ENCODE peak calls at places on chromosomes 1 and 21, in ten cellular contexts. K is GM23338, L is GM12892, U is GM12891, T is sigmoid colon, P is HCT116, Z is suprapubic skin, W is HL-60, R is breast epithelium, C is endothelial cell of umbilical vein. E is an unnamed sample.

GRCh38 chr1:21349693-21350092 is 59.4 kb upstream of the ECE1 start:
- DNase-seq in Z (no peak), L (no peak), C (no peak), U (no peak), P (no peak), T (no peak), R (no peak), K (no peak), W (no peak), E (no peak)

GRCh38 chr1:183353597-183353996 is 64.6 kb downstream of the NMNAT2 start:
- DNase-seq in Z (no peak), R (no peak), T (no peak), P (no peak), U (no peak), K (peak), L (no peak), W (no peak), C (no peak), E (no peak)

GRCh38 chr21:43361127-43361492 is 65.8 kb downstream of the SIK1 start:
- DNase-seq in L (no peak), Z (no peak), W (no peak), R (no peak), K (no peak), T (no peak), C (no peak), U (no peak), P (no peak), E (no peak)

GRCh38 chr1:204094262-204095247 is 21.6 kb downstream of the SOX13 start:
- DNase-seq in K (peak), Z (no peak), C (no peak), R (no peak), T (no peak), P (no peak), L (no peak), W (no peak), U (no peak), E (no peak)

GRCh38 chr1:198676253-198676652 is 37.4 kb downstream of the PTPRC start:
- DNase-seq in P (no peak), Z (no peak), C (peak), R (no peak), U (no peak), L (no peak), T (no peak), W (no peak), K (no peak), E (no peak)

GRCh38 chr1:188240772-188241406 is 1412.1 kb downstream of the PLA2G4A start:
- DNase-seq in T (no peak), L (no peak), U (no peak), R (no peak), K (no peak), C (no peak), Z (no peak), W (peak), P (no peak), E (no peak)

GRCh38 chr1:71834570-71835441 is 447.5 kb downstream of the NEGR1 start:
- DNase-seq in L (no peak), Z (no peak), R (no peak), W (no peak), T (peak), U (no peak), P (no peak), C (peak), K (no peak), E (no peak)

GRCh38 chr1:67816506-67816905 is 16.8 kb downstream of the GNG12 start:
- DNase-seq in Z (no peak), L (no peak), R (no peak), C (no peak), K (no peak), U (no peak), P (no peak), T (no peak), W (no peak), E (no peak)

GRCh38 chr21:38847556-38847955 is 41.8 kb downstream of the ETS2 start:
- DNase-seq in R (no peak), C (no peak), Z (no peak), L (no peak), K (no peak), U (no peak), T (no peak), W (no peak), P (no peak), E (no peak)

GRCh38 chr1:101284021-101284420 is 47.2 kb downstream of the S1PR1 start:
- DNase-seq in K (no peak), Z (no peak), P (no peak), C (no peak), T (no peak), U (no peak), L (no peak), W (no peak), R (no peak), E (no peak)

GRCh38 chr1:203144661-203145060 is 17.1 kb downstream of the ADORA1 start:
- DNase-seq in K (no peak), W (no peak), C (no peak), L (no peak), T (no peak), U (no peak), P (no peak), R (no peak), Z (no peak), E (no peak)

GRCh38 chr1:225926551-225927113 is 2.6 kb upstream of the PYCR2 start:
- DNase-seq in U (no peak), T (no peak), K (no peak), Z (no peak), W (peak), R (no peak), P (no peak), L (no peak), C (no peak), E (no peak)

GRCh38 chr1:151867785-151868403 is 14.4 kb upstream of the THEM5 start:
- DNase-seq in L (no peak), P (no peak), R (no peak), K (no peak), W (peak), T (no peak), Z (no peak), U (no peak), C (peak), E (no peak)

GRCh38 chr1:25804244-25804963 is 4.4 kb downstream of the SELENON start:
- DNase-seq in P (no peak), K (no peak), L (peak), Z (no peak), W (no peak), T (no peak), R (no peak), U (no peak), C (peak), E (no peak)

GRCh38 chr1:102550729-102551384 is 554.1 kb upstream of the OLFM3 start:
- DNase-seq in P (peak), C (peak), U (no peak), T (no peak), K (peak), R (no peak), L (no peak), Z (no peak), W (no peak), E (no peak)

GRCh38 chr1:46133181-46133658 is 791 bp upstream of the PIK3R3 start:
- DNase-seq in P (no peak), K (no peak), W (no peak), U (peak), Z (peak), R (peak), C (no peak), L (peak), T (no peak), E (no peak)

GRCh38 chr21:38982804-38983203 is 177.1 kb downstream of the ETS2 start:
- DNase-seq in P (no peak), W (no peak), T (no peak), C (no peak), K (no peak), Z (no peak), U (no peak), R (no peak), L (no peak), E (no peak)

GRCh38 chr1:149937779-149938178 is 1.1 kb upstream of the MTMR11 start:
- DNase-seq in C (peak), Z (no peak), W (no peak), K (no peak), P (no peak), T (no peak), L (no peak), U (no peak), R (no peak), E (no peak)

GRCh38 chr1:83872515-83872914 is 126.4 kb downstream of the TTLL7 start:
- DNase-seq in W (no peak), K (no peak), T (no peak), R (no peak), C (no peak), L (no peak), P (no peak), Z (no peak), U (no peak), E (no peak)

GRCh38 chr1:43708006-43708412 is 673 bp downstream of the ST3GAL3 start:
- DNase-seq in R (no peak), C (peak), K (peak), Z (no peak), U (no peak), L (no peak), W (no peak), P (no peak), T (no peak), E (no peak)

GRCh38 chr1:211133393-211133840 is 531 bp downstream of the KCNH1 start:
- DNase-seq in P (no peak), U (no peak), C (no peak), T (peak), K (peak), W (no peak), R (no peak), Z (no peak), L (no peak), E (no peak)

GRCh38 chr1:184825571-184825970 is 70.9 kb upstream of the EDEM3 start:
- DNase-seq in P (no peak), T (no peak), C (no peak), U (no peak), Z (no peak), R (no peak), K (no peak), L (no peak), W (peak), E (no peak)

GRCh38 chr1:4090976-4091660 is 191.0 kb upstream of the C1orf174 start:
- DNase-seq in Z (peak), U (no peak), P (no peak), T (peak), C (no peak), W (no peak), R (peak), K (no peak), L (no peak), E (no peak)

GRCh38 chr1:9721606-9722377 is 70.3 kb downstream of the PIK3CD start:
- DNase-seq in K (peak), C (peak), Z (no peak), U (peak), W (no peak), L (peak), P (no peak), T (no peak), R (no peak), E (no peak)

GRCh38 chr21:14773777-14774345 is 227.7 kb upstream of the SAMSN1 start:
- DNase-seq in R (no peak), W (peak), K (peak), L (no peak), P (peak), T (peak), C (peak), Z (no peak), U (no peak), E (no peak)

GRCh38 chr1:32465541-32466002 is 700 bp downstream of the ZBTB8B start:
- DNase-seq in C (no peak), L (no peak), P (no peak), Z (no peak), U (no peak), K (peak), W (no peak), T (no peak), R (no peak), E (no peak)

GRCh38 chr1:9653783-9654517 is 2.4 kb downstream of the PIK3CD start:
- DNase-seq in C (no peak), T (no peak), L (no peak), W (no peak), R (no peak), P (no peak), K (no peak), U (no peak), Z (no peak), E (no peak)

GRCh38 chr1:100606438-100606837 is 68.5 kb downstream of the GPR88 start:
- DNase-seq in P (peak), R (no peak), Z (no peak), K (peak), L (no peak), U (no peak), T (no peak), W (no peak), C (peak), E (no peak)

GRCh38 chr1:234620272-234620711 is 10.3 kb upstream of the IRF2BP2 start:
- DNase-seq in U (no peak), T (no peak), R (no peak), Z (no peak), K (no peak), C (no peak), L (no peak), W (no peak), P (no peak), E (no peak)

GRCh38 chr1:17561561-17561985 is 22.1 kb downstream of the ARHGEF10L start:
- DNase-seq in U (no peak), P (no peak), Z (no peak), W (no peak), R (no peak), L (no peak), T (no peak), K (no peak), C (no peak), E (no peak)

GRCh38 chr1:54500030-54500389 is 48.0 kb upstream of the ACOT11 start:
- DNase-seq in C (no peak), Z (no peak), R (no peak), U (no peak), K (no peak), P (no peak), W (no peak), L (no peak), T (no peak), E (no peak)

GRCh38 chr1:58657082-58657481 is 42.8 kb downstream of the MYSM1 start:
- DNase-seq in R (no peak), K (no peak), W (no peak), P (no peak), U (no peak), Z (no peak), T (no peak), L (no peak), C (no peak), E (no peak)

GRCh38 chr1:1169429-1170214 is 4.1 kb upstream of the TTLL10 start:
- DNase-seq in U (no peak), Z (no peak), P (no peak), T (no peak), W (no peak), L (no peak), K (no peak), R (no peak), C (no peak), E (no peak)

DNA sequence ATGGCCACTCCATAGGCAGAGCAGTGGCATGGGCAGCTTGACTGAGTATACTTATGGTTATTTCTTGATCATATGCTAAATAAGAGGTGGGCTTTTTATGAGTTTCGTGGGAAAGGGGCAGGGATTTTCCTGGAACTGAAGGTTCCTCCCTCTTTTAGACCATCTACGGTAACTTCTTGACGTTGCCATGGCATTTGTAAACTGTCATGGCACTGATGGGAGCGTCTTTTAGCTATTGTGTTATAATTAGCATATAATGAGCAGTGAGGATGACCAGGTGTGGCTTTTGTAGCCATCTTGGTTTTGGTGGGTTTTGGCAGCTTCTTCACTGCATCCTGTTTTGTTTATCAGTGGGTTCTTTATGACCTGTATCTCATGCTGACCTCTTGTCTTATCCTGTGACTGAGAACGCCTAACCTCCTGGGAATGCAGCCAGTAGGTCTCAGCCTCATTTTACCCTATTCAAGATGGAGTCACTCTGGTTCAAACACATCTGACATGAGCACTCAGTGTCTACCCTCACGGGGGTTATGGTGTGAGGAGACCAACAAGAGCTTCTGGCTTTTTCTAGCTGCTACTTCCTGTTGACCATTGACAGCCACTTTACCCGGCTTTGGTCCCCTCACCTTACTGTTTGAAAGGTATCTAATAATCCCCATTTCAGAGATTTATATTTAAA is 71.7 kb downstream of the GALNT2 start:
- DNase-seq in U (no peak), K (no peak), L (no peak), Z (no peak), W (no peak), T (no peak), C (no peak), R (no peak), P (no peak), E (no peak)
- TF ChIP-seq POLR2AphosphoS5 in U (no peak), K (no peak), L (no peak), Z (no peak), W (no peak), T (no peak), C (no peak), R (no peak), P (no peak), E (no peak)

DNA sequence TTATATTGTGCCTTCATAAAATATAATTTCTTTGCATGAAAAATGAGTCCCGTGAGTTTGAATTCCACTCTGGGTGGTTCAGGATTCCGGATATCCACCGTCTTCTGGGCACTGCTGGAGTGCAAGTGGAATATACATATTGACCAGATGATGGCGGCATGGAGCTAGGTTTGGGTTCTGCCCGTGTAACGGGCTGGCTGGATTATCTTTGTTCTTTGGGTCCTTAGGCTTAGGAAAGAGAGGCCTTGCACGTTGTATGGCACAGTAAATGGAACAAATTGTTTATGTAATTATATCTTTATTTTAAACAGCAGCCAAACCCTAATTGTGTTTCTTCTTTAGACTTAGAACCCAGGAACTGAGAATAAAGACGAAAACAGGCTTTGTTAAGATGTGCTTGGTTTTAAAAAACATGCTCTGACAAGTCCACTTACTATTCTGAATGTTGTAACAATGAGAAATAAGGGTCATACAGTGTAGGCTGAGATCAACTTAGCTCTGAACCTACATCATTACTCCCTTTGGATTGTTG is 13.5 kb upstream of the ACBD6 start:
- DNase-seq in K (peak), P (peak), Z (no peak), W (peak), L (peak), C (peak), U (peak), T (peak), R (peak), E (no peak)
- TF ChIP-seq POLR2AphosphoS5 in K (no peak), P (no peak), Z (no peak), W (no peak), L (no peak), C (no peak), U (no peak), T (no peak), R (no peak), E (no peak)

DNA sequence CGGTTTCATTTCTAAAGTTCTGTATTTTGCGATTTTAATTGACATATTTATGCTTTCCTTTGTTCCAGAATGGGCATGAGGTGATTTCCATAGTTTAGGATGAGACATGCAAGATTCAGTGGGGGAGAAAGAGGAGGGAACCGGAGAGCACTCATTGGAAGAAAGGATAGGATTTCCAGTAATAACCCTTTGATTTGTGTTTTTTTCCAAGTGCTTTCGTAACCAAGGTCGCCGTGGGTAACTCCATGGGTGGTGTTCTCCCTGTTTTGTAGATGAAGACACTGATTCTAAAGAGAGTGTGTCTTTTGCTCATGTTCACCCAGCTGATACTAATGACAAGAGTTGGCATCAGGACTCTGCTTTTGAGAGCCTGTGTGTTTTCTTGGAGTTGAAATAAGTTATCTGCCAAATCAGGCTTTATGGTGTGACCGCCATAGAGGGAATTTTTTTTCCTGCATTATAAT is 170.1 kb downstream of the DHRS3 start:
- DNase-seq in U (no peak), R (no peak), Z (no peak), C (peak), P (no peak), T (no peak), L (no peak), W (no peak), K (no peak), E (no peak)
- TF ChIP-seq POLR2AphosphoS5 in U (no peak), R (no peak), Z (no peak), C (no peak), P (no peak), T (peak), L (no peak), W (no peak), K (no peak), E (no peak)

DNA sequence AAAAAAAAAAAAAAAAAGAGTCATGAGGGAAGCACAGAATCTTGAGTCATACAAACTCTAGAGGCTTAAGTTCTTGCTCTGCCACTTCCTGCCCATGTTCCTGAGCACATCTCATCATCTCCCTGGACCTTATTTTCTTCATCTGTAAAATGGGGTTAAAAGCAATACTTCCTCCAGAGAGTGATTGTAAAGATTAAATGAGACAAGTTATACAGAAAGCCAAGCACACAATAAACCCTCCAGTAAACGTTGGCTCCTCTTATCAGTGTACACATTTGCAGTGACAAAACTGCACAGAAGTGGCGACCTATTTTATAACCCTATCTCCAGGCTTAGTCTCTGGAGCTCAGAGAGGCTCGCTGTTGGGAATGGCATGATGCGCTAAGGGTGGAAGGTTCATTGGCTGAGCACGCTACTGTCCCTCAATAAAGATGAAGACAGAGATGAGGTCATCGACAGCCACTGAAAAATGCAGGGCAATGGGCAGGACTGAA is 82.1 kb downstream of the RRAGC start:
- DNase-seq in Z (no peak), K (no peak), T (no peak), U (no peak), W (no peak), L (no peak), C (no peak), R (no peak), P (no peak), E (no peak)
- TF ChIP-seq POLR2AphosphoS5 in Z (no peak), K (no peak), T (no peak), U (no peak), W (no peak), L (no peak), C (no peak), R (no peak), P (no peak), E (no peak)

GRCh38 chr1:116477428-116477827 is 93.4 kb downstream of the CD58 start:
- DNase-seq in U (no peak), T (no peak), C (no peak), K (no peak), P (no peak), L (no peak), W (no peak), Z (no peak), R (no peak), E (no peak)

GRCh38 chr1:116476321-116476720 is 94.5 kb downstream of the CD58 start:
- DNase-seq in P (no peak), L (no peak), U (no peak), W (no peak), R (no peak), C (no peak), T (no peak), Z (no peak), K (no peak), E (no peak)

GRCh38 chr1:116475850-116476218 is 95.0 kb downstream of the CD58 start:
- DNase-seq in U (no peak), P (no peak), C (no peak), K (no peak), W (no peak), L (no peak), R (no peak), T (no peak), Z (no peak), E (no peak)

GRCh38 chr1:116472431-116472961 is 98.3 kb downstream of the CD58 start:
- DNase-seq in Z (no peak), L (no peak), K (no peak), W (no peak), C (peak), U (no peak), R (no peak), T (no peak), P (no peak), E (no peak)

GRCh38 chr1:116474921-116475849 is 95.6 kb downstream of the CD58 start:
- DNase-seq in C (no peak), U (no peak), T (no peak), R (no peak), W (no peak), L (no peak), P (no peak), K (no peak), Z (no peak), E (no peak)
- TF ChIP-seq POLR2AphosphoS5 in C (no peak), U (no peak), T (no peak), R (no peak), W (no peak), L (no peak), P (no peak), K (no peak), Z (no peak), E (no peak)

GRCh38 chr1:164786980-164787833 is 228.2 kb downstream of the PBX1 start:
- DNase-seq in K (peak), W (peak), C (peak), R (peak), U (peak), P (peak), Z (peak), T (peak), L (peak), E (peak)
- TF ChIP-seq POLR2AphosphoS5 in K (no peak), W (no peak), C (no peak), R (peak), U (no peak), P (no peak), Z (no peak), T (peak), L (no peak), E (peak)

E was measured in esophagus muscularis mucosa.